ENCODE peak calls at places on chromosomes 5 and 9, in five cellular contexts. H is ovary, M is stomach, S is transverse colon, O is heart left ventricle. L is an unnamed sample.

GRCh38 chr9:100354121-100354800 is 1.5 kb upstream of the TEX10 start:
- DNase-seq in M (no peak), H (no peak), S (no peak), O (no peak), L (no peak)

GRCh38 chr5:40879163-40879942 is 29.9 kb upstream of the C7 start:
- DNase-seq in S (no peak), H (no peak), M (no peak), O (no peak), L (no peak)

GRCh38 chr9:84258371-84258770 is 82.2 kb downstream of the SLC28A3 start:
- DNase-seq in S (no peak), M (no peak), O (no peak), H (no peak), L (peak; percentile 87)

GRCh38 chr9:131180454-131180853 is 55.1 kb downstream of the NUP214 start:
- DNase-seq in M (no peak), S (no peak), H (no peak), O (no peak), L (no peak)

GRCh38 chr9:107827304-107827703 is 337.7 kb upstream of the KLF4 start:
- DNase-seq in S (no peak), M (no peak), O (no peak), H (no peak), L (peak; percentile 23)

GRCh38 chr5:175146733-175147132 is 297.2 kb downstream of the DRD1 start:
- DNase-seq in S (no peak), O (no peak), M (no peak), H (no peak), L (no peak)

GRCh38 chr9:133609311-133610098 is at the start of gene FAM163B:
- DNase-seq in H (peak; percentile 69), S (no peak), O (peak; percentile 47), M (no peak), L (peak; percentile 61)

GRCh38 chr5:14025566-14026276 is 81.2 kb upstream of the DNAH5 start:
- DNase-seq in M (no peak), O (no peak), H (no peak), S (no peak), L (no peak)

GRCh38 chr5:141973871-141974595 is 5.1 kb downstream of the RNF14 start:
- DNase-seq in M (no peak), H (no peak), S (no peak), O (no peak), L (no peak)

GRCh38 chr5:43215073-43215631 is 23.1 kb downstream of the NIM1K start:
- DNase-seq in M (no peak), O (no peak), S (no peak), H (no peak), L (no peak)

GRCh38 chr5:108375768-108376167 is 6.1 kb downstream of the FBXL17 start:
- DNase-seq in S (no peak), M (no peak), H (no peak), O (no peak), L (no peak)

GRCh38 chr5:139513852-139514485 is 31.4 kb upstream of the STING1 start:
- DNase-seq in H (no peak), M (no peak), S (no peak), O (no peak), L (no peak)

GRCh38 chr9:97923529-97924108 is 1.3 kb upstream of the TRMO start:
- DNase-seq in H (peak; percentile 71), M (peak; percentile 79), O (peak; percentile 84), S (peak; percentile 85), L (peak; percentile 87)

GRCh38 chr5:88954511-88954910 is 71.5 kb upstream of the MEF2C start:
- DNase-seq in O (no peak), M (no peak), S (no peak), H (no peak), L (no peak)

GRCh38 chr5:34474573-34475021 is 181.5 kb upstream of the RAI14 start:
- DNase-seq in O (no peak), S (no peak), H (no peak), M (no peak), L (peak; percentile 43)

GRCh38 chr5:65102826-65103673 is 334.3 kb downstream of the CWC27 start:
- DNase-seq in O (peak; percentile 71), S (peak; percentile 70), H (peak; percentile 64), M (peak; percentile 56), L (peak; percentile 70)

DNA sequence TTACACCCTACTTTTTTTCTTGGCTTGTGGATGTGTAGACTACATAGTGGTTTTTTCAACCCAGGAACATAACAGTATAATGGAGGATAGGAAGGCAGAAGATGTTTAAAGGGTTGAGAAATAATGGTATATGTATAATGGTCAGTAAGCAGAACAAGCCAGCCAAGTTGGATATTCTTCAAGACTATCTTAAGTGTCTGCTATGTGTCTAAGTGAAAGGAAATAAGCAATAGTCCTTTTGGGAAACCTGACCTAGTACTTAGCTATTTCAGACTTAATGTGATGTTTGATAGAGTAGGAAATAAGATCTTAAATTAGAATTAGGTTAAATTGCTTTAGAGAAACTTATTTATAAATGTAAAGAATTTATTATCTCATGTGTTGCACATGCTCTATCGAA is 85.7 kb downstream of the PTPDC1 start:
- DNase-seq in M (no peak), S (no peak), O (no peak), H (no peak), L (no peak)
- H3K4me1 ChIP-seq in M (peaks cover 65% of the 10 kb centered on the region), S (peaks cover 9% of the 10 kb centered on the region), O (peaks cover 78% of the 10 kb centered on the region), H (peaks cover 17% of the 10 kb centered on the region), L (peaks cover 27% of the 10 kb centered on the region)

DNA sequence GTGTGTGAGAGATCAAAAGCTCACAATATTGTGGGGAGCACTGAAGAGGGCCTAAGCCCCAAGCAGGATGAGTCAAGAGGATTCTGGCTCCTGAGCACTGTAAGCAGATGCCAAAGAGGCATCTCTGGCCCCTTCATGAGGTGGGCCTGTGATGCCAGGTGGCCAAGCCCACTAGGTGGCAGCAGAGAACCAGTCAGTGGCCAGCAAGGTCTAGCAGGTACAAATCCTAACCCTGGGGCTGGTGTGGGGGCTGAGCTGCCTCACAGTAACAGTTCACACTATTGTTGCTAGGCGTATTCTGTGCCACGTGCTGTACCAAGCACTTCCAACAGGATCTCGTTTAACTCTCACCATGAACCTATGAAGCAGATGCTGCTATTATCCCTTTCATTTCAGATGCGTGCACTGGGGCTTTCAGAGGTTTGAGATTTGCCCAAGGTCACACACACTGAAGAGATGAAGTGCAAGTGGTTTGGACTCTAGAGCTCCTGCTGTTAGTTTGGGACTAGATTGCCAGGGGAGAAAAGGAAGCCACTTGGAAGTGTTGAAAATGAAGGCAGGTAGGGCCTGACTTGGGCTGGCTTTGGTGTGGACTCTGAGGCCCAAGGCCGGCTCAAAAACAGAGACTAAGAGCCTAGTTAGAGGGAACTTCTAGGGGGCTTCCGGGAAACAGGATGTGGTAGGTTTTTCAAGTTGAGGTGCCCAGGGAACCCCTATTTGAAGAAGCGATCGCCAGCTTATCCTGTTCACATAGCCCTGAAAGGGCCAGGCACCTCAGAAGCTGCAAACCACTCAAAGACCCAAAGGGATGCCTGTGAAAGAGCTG is 4.4 kb upstream of the MLANA start:
- DNase-seq in S (peak; percentile 73), O (peak; percentile 72), H (peak; percentile 82), M (peak; percentile 78), L (peak; percentile 90)
- TF ChIP-seq POLR2A in S (no peak), O (no peak), H (no peak), M (no peak), L (no peak)

DNA sequence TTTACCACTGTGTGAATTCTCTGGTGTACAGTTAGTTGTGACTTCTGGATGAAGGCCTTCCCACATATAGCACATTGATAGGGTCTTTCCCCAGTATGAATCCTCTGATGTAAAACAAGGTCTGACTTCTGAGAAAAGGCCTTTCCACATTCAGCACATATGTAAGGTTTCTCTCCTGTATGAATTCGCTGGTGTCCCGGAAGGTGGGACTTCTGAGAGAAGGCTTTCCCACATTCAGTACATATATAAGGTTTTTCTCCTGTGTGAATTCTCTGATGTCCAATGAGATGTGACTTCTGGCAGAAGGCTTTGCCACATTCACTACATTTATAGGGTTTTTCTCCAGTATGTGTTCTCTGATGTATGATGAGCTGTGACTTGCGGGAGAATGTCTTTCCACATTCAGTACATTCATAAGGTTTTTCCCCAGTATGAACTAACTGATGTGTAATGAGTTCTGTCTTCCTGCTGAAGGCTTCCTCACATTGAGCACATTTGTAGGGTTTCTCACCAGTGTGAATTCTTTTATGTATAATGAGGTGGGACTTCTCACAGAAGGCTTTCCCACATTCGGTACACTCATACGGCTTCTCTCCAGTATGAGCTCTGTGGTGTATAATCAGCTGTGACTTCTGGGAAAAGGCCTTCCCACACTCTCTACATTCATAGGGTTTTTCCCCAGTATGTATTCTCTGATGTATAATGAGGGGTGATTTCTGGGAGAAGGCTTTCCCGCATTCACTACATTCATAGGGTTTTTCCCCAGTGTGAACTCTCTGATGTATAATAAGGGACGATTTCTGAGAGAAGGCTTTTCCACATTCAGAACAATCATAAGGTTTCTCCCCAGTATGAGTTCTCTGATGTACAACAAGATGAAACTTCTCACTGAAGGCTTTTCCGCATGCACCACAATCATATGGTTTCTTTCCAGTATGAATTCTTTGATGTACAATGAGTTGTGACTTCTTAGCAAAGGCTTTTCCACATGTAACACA is 9.1 kb downstream of the ZNF300 start:
- DNase-seq in M (no peak), O (no peak), H (no peak), S (no peak), L (no peak)
- H3K36me3 ChIP-seq in M (peaks cover 9% of the 10 kb centered on the region), O (peaks cover 23% of the 10 kb centered on the region), H (peaks cover 4% of the 10 kb centered on the region), S (peaks cover 42% of the 10 kb centered on the region), L (no peaks in the 10 kb centered on the region)

DNA sequence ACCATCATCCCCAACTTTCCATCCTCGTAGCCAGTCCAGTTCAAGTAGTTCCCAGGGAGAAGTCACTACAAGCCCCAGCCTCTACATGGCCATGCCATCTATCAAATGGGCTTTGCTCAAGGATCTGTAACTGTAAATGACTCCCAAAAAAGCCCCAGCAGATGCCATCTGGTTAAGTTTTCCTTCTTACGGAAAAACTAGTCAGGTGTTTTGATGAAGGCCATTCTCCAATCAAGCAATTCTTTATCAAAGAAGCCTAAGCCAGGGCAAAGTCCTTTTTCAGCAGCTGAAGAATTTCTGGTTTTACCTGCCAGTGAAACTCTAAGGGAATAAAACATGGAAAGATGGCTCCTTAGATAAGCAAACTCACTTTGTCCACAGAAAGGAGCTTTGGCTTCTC is 21.8 kb upstream of the ZNF622 start:
- DNase-seq in M (no peak), O (no peak), S (no peak), H (no peak), L (no peak)
- H3K4me1 ChIP-seq in M (peaks cover 10% of the 10 kb centered on the region), O (peaks cover 58% of the 10 kb centered on the region), S (no peaks in the 10 kb centered on the region), H (no peaks in the 10 kb centered on the region), L (peaks cover 1% of the 10 kb centered on the region)

GRCh38 chr5:147631428-147631985 is 121.6 kb upstream of the DPYSL3 start:
- DNase-seq in S (no peak), H (no peak), M (no peak), O (no peak), L (no peak)
- TF ChIP-seq POLR2A in S (no peak), H (no peak), M (no peak), O (no peak), L (no peak)

DNA sequence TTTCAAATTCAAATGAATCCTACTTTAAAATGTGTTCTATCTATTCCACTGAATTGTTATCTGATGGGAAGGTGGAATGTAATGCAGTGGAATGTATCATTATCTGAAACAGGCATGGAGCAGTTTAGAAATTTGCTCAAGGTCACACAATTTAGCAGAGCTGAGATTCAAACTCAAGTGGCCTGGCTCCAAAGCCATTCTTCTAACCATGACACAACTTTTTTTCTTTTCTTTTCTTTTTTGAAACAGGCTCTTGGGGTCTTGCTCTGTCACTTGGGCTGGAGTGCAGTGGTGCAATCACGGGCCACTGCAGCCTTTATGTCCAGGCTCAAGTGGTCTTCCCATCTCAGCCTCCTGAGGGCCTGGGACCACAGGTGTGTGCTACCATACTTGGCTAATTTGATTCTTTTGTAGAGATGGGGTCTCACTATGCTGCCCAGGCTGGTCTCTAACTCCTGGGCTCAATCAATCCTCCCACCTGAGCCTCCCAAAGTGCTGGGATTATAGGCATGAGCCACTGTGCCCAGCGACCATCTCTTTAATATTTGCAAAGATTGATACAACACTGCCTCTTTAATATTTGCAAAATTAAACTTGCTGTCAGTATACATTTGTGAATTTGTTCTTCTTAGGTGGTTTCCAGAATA is 50.0 kb downstream of the CAST start:
- DNase-seq in S (no peak), H (no peak), O (no peak), M (no peak), L (no peak)
- H3K36me3 ChIP-seq in S (no peaks in the 10 kb centered on the region), H (no peaks in the 10 kb centered on the region), O (no peaks in the 10 kb centered on the region), M (no peaks in the 10 kb centered on the region), L (no peaks in the 10 kb centered on the region)